ENCODE peak calls at places on chromosome 11, in ten cellular contexts. L, U, W, I, Q, H, P, X, C and M are unnamed samples.

GRCh38 chr11:64218628-64219353 is 7.2 kb downstream of the TRPT1 start:
- DNase-seq in L (no peak), U (no peak), W (no peak), I (no peak), Q (no peak), H (no peak), P (no peak), X (no peak), C (no peak), M (no peak)

GRCh38 chr11:20363500-20364411 is at the start of gene HTATIP2:
- DNase-seq in L (peak; percentile 82), U (peak; percentile 84), W (no peak), I (peak; percentile 78), Q (peak; percentile 86), H (peak; percentile 75), P (peak; percentile 75), X (peak; percentile 66), C (peak; percentile 41), M (peak; percentile 63)

GRCh38 chr11:119218141-119218878 is 12.2 kb downstream of the CBL start:
- DNase-seq in L (no peak), U (no peak), W (no peak), I (no peak), Q (no peak), H (no peak), P (peak; percentile 90), X (peak; percentile 98), C (no peak), M (no peak)

GRCh38 chr11:75474878-75475766 is 42.1 kb upstream of the KLHL35 start:
- DNase-seq in L (peak; percentile 48), U (peak; percentile 59), W (no peak), I (peak; percentile 94), Q (peak; percentile 84), H (no peak), P (peak; percentile 44), X (no peak), C (no peak), M (peak; percentile 44)

GRCh38 chr11:112343368-112344039 is 82.8 kb upstream of the PLET1 start:
- DNase-seq in L (peak; percentile 48), U (no peak), W (no peak), I (no peak), Q (no peak), H (peak; percentile 12), P (peak; percentile 30), X (peak; percentile 24), C (peak; percentile 70), M (no peak)

GRCh38 chr11:131888230-131888826 is 517.9 kb downstream of the NTM start:
- DNase-seq in L (no peak), U (no peak), W (no peak), I (no peak), Q (no peak), H (no peak), P (peak; percentile 86), X (peak; percentile 89), C (peak; percentile 36), M (no peak)

GRCh38 chr11:86559311-86559945 is 113.0 kb downstream of the ME3 start:
- DNase-seq in L (no peak), U (no peak), W (no peak), I (no peak), Q (peak; percentile 53), H (peak; percentile 67), P (peak; percentile 95), X (peak; percentile 92), C (no peak), M (no peak)

GRCh38 chr11:113632981-113633380 is 73.1 kb downstream of the TMPRSS5 start:
- DNase-seq in L (no peak), U (no peak), W (no peak), I (no peak), Q (no peak), H (no peak), P (peak; percentile 6), X (no peak), C (no peak), M (no peak)

GRCh38 chr11:14551380-14551779 is 31.2 kb upstream of the PSMA1 start:
- DNase-seq in L (no peak), U (no peak), W (no peak), I (no peak), Q (no peak), H (no peak), P (no peak), X (no peak), C (no peak), M (no peak)

GRCh38 chr11:72591785-72592490 is 82.3 kb downstream of the PDE2A start:
- DNase-seq in L (no peak), U (no peak), W (no peak), I (peak; percentile 74), Q (no peak), H (no peak), P (no peak), X (no peak), C (peak; percentile 60), M (no peak)

GRCh38 chr11:645536-645935 is 8.5 kb downstream of the DRD4 start:
- DNase-seq in L (no peak), U (no peak), W (no peak), I (no peak), Q (no peak), H (no peak), P (no peak), X (no peak), C (no peak), M (no peak)